ENCODE peak calls at places on chromosomes 6 and 20, in five cellular contexts. One of them, this sample, is unnamed.

GRCh38 chr20:17688965-17689364 is 6.9 kb upstream of the RRBP1 start:
- DNase-seq in activated CD8-positive, alpha-beta memory T cell treated with anti-CD3 and anti-CD28 coated beads, Interleukin-2, amount 50 U/mL, for 4 hours: no peak
- DNase-seq in AML-193: no peak
- DNase-seq in frontal cortex: no peak
- DNase-seq in mesenchymal stem cell: peak
- DNase-seq in this sample: no peak

GRCh38 chr20:47126709-47127108 is 229.8 kb downstream of the ZMYND8 start:
- DNase-seq in activated CD8-positive, alpha-beta memory T cell treated with anti-CD3 and anti-CD28 coated beads, Interleukin-2, amount 50 U/mL, for 4 hours: no peak
- DNase-seq in AML-193: no peak
- DNase-seq in frontal cortex: no peak
- DNase-seq in mesenchymal stem cell: peak
- DNase-seq in this sample: no peak

GRCh38 chr6:2665169-2666070 is 85.3 kb downstream of the MYLK4 start:
- DNase-seq in activated CD8-positive, alpha-beta memory T cell treated with anti-CD3 and anti-CD28 coated beads, Interleukin-2, amount 50 U/mL, for 4 hours: no peak
- DNase-seq in AML-193: no peak
- DNase-seq in frontal cortex: no peak
- DNase-seq in mesenchymal stem cell: no peak
- DNase-seq in this sample: no peak

GRCh38 chr6:35248965-35249364 is 10.6 kb upstream of the ZNF76 start:
- DNase-seq in activated CD8-positive, alpha-beta memory T cell treated with anti-CD3 and anti-CD28 coated beads, Interleukin-2, amount 50 U/mL, for 4 hours: no peak
- DNase-seq in AML-193: no peak
- DNase-seq in frontal cortex: no peak
- DNase-seq in mesenchymal stem cell: no peak
- DNase-seq in this sample: no peak

GRCh38 chr20:61500791-61501321 is 248.8 kb downstream of the CDH4 start:
- DNase-seq in activated CD8-positive, alpha-beta memory T cell treated with anti-CD3 and anti-CD28 coated beads, Interleukin-2, amount 50 U/mL, for 4 hours: no peak
- DNase-seq in AML-193: no peak
- DNase-seq in frontal cortex: no peak
- DNase-seq in mesenchymal stem cell: peak
- DNase-seq in this sample: no peak

GRCh38 chr20:24836900-24837299 is 112.2 kb upstream of the CST7 start:
- DNase-seq in activated CD8-positive, alpha-beta memory T cell treated with anti-CD3 and anti-CD28 coated beads, Interleukin-2, amount 50 U/mL, for 4 hours: no peak
- DNase-seq in AML-193: no peak
- DNase-seq in frontal cortex: no peak
- DNase-seq in mesenchymal stem cell: no peak
- DNase-seq in this sample: no peak

GRCh38 chr6:159151266-159151855 is 17.8 kb upstream of the FNDC1 start:
- DNase-seq in activated CD8-positive, alpha-beta memory T cell treated with anti-CD3 and anti-CD28 coated beads, Interleukin-2, amount 50 U/mL, for 4 hours: peak
- DNase-seq in AML-193: peak
- DNase-seq in frontal cortex: no peak
- DNase-seq in mesenchymal stem cell: peak
- DNase-seq in this sample: no peak

GRCh38 chr6:74249658-74250057 is 553.7 kb downstream of the CD109 start:
- DNase-seq in activated CD8-positive, alpha-beta memory T cell treated with anti-CD3 and anti-CD28 coated beads, Interleukin-2, amount 50 U/mL, for 4 hours: no peak
- DNase-seq in AML-193: no peak
- DNase-seq in frontal cortex: no peak
- DNase-seq in mesenchymal stem cell: peak
- DNase-seq in this sample: no peak

GRCh38 chr6:81838724-81839425 is 86.4 kb upstream of the TENT5A start:
- DNase-seq in activated CD8-positive, alpha-beta memory T cell treated with anti-CD3 and anti-CD28 coated beads, Interleukin-2, amount 50 U/mL, for 4 hours: no peak
- DNase-seq in AML-193: peak
- DNase-seq in frontal cortex: no peak
- DNase-seq in mesenchymal stem cell: no peak
- DNase-seq in this sample: peak

GRCh38 chr6:11975353-11975977 is 36.6 kb upstream of the HIVEP1 start:
- DNase-seq in activated CD8-positive, alpha-beta memory T cell treated with anti-CD3 and anti-CD28 coated beads, Interleukin-2, amount 50 U/mL, for 4 hours: peak
- DNase-seq in AML-193: peak
- DNase-seq in frontal cortex: no peak
- DNase-seq in mesenchymal stem cell: no peak
- DNase-seq in this sample: no peak

GRCh38 chr20:14832630-14833029 is 495.2 kb upstream of the FLRT3 start:
- DNase-seq in activated CD8-positive, alpha-beta memory T cell treated with anti-CD3 and anti-CD28 coated beads, Interleukin-2, amount 50 U/mL, for 4 hours: no peak
- DNase-seq in AML-193: no peak
- DNase-seq in frontal cortex: no peak
- DNase-seq in mesenchymal stem cell: no peak
- DNase-seq in this sample: no peak

GRCh38 chr6:125104425-125104824 is 49.1 kb upstream of the TPD52L1 start:
- DNase-seq in activated CD8-positive, alpha-beta memory T cell treated with anti-CD3 and anti-CD28 coated beads, Interleukin-2, amount 50 U/mL, for 4 hours: no peak
- DNase-seq in AML-193: no peak
- DNase-seq in frontal cortex: no peak
- DNase-seq in mesenchymal stem cell: peak
- DNase-seq in this sample: peak

GRCh38 chr20:52004720-52005119 is 186.9 kb downstream of the ZFP64 start:
- DNase-seq in activated CD8-positive, alpha-beta memory T cell treated with anti-CD3 and anti-CD28 coated beads, Interleukin-2, amount 50 U/mL, for 4 hours: no peak
- DNase-seq in AML-193: peak
- DNase-seq in frontal cortex: no peak
- DNase-seq in mesenchymal stem cell: peak
- DNase-seq in this sample: no peak

GRCh38 chr6:140090871-140091270 is 716.4 kb upstream of the CITED2 start:
- DNase-seq in activated CD8-positive, alpha-beta memory T cell treated with anti-CD3 and anti-CD28 coated beads, Interleukin-2, amount 50 U/mL, for 4 hours: no peak
- DNase-seq in AML-193: no peak
- DNase-seq in frontal cortex: no peak
- DNase-seq in mesenchymal stem cell: no peak
- DNase-seq in this sample: no peak

GRCh38 chr6:36947570-36948351 is 6.8 kb upstream of the PI16 start:
- DNase-seq in activated CD8-positive, alpha-beta memory T cell treated with anti-CD3 and anti-CD28 coated beads, Interleukin-2, amount 50 U/mL, for 4 hours: no peak
- DNase-seq in AML-193: no peak
- DNase-seq in frontal cortex: peak
- DNase-seq in mesenchymal stem cell: no peak
- DNase-seq in this sample: peak